ENCODE peak calls at places on chromosomes 6 and 20, in nine cellular contexts. W, R, F, M, T, X, J, K and G are unnamed samples.

GRCh38 chr6:170298688-170299087 is 7.8 kb upstream of the DLL1 start:
- DNase-seq in K (no peak), J (peak; percentile 18), W (no peak), X (no peak), T (no peak), R (no peak), F (no peak), M (no peak), G (no peak)

GRCh38 chr20:3777726-3778629 is 3.3 kb downstream of the SPEF1 start:
- DNase-seq in J (peak; percentile 24), T (no peak), F (peak; percentile 81), X (peak; percentile 77), K (peak; percentile 83), M (peak; percentile 84), R (peak; percentile 69), W (no peak), G (no peak)

GRCh38 chr6:39228111-39228971 is 934 bp downstream of the KCNK5 start:
- DNase-seq in M (no peak), W (no peak), R (no peak), K (no peak), T (no peak), J (no peak), X (peak; percentile 42), F (peak; percentile 41), G (no peak)

GRCh38 chr20:34705383-34706021 is 1.4 kb downstream of the TP53INP2 start:
- DNase-seq in W (no peak), X (no peak), J (peak; percentile 56), F (no peak), M (no peak), K (peak; percentile 51), T (peak; percentile 14), R (peak; percentile 61), G (no peak)

GRCh38 chr6:17086469-17086868 is 15.4 kb upstream of the STMND1 start:
- DNase-seq in W (peak; percentile 57), R (peak; percentile 46), J (peak; percentile 93), F (peak; percentile 59), T (no peak), X (no peak), M (no peak), K (peak; percentile 34), G (peak; percentile 50)

GRCh38 chr6:115675443-115675842 is 385.2 kb downstream of the FRK start:
- DNase-seq in K (no peak), M (no peak), W (no peak), X (no peak), T (no peak), R (no peak), J (no peak), F (no peak), G (no peak)

GRCh38 chr6:45949256-45949655 is 66.4 kb downstream of the CLIC5 start:
- DNase-seq in F (no peak), K (no peak), W (no peak), M (no peak), R (no peak), J (peak; percentile 21), T (no peak), X (no peak), G (no peak)

GRCh38 chr6:143621876-143622605 is 55.7 kb upstream of the PHACTR2 start:
- DNase-seq in X (no peak), R (no peak), K (no peak), T (no peak), J (no peak), F (no peak), M (no peak), W (no peak), G (no peak)

GRCh38 chr20:32965115-32965514 is 39.1 kb downstream of the SUN5 start:
- DNase-seq in K (no peak), X (no peak), M (no peak), R (no peak), J (no peak), F (no peak), T (no peak), W (no peak), G (no peak)

GRCh38 chr6:15413558-15414257 is 167.8 kb downstream of the JARID2 start:
- DNase-seq in T (no peak), R (no peak), M (no peak), W (no peak), J (no peak), X (no peak), K (no peak), F (no peak), G (peak; percentile 55)

GRCh38 chr20:19502169-19502568 is 255.9 kb upstream of the RIN2 start:
- DNase-seq in K (no peak), R (no peak), J (no peak), F (no peak), T (no peak), W (no peak), M (no peak), X (no peak), G (no peak)

GRCh38 chr6:142737368-142738060 is 207.5 kb downstream of the HIVEP2 start:
- DNase-seq in J (no peak), R (no peak), M (no peak), X (no peak), F (no peak), T (no peak), W (no peak), K (no peak), G (no peak)

GRCh38 chr20:50015636-50015992 is 32.8 kb downstream of the SNAI1 start:
- DNase-seq in J (no peak), F (no peak), X (no peak), R (no peak), T (no peak), M (no peak), W (no peak), K (no peak), G (no peak)

GRCh38 chr6:139592011-139592410 is 217.6 kb upstream of the CITED2 start:
- DNase-seq in K (no peak), M (no peak), T (no peak), J (no peak), W (no peak), F (no peak), X (no peak), R (no peak), G (no peak)

GRCh38 chr6:134111062-134111677 is 58.7 kb upstream of the SLC2A12 start:
- DNase-seq in W (peak; percentile 18), J (peak; percentile 77), F (peak; percentile 74), X (no peak), R (no peak), K (no peak), T (no peak), M (no peak), G (no peak)

GRCh38 chr6:140774080-140774505 is 1358.6 kb upstream of the GJE1 start:
- DNase-seq in W (peak; percentile 2), M (no peak), J (peak; percentile 64), F (no peak), T (peak; percentile 8), R (peak; percentile 44), X (no peak), K (no peak), G (peak; percentile 34)

GRCh38 chr6:21426841-21427490 is 166.6 kb upstream of the SOX4 start:
- DNase-seq in M (no peak), R (no peak), X (no peak), F (no peak), J (peak; percentile 29), T (no peak), W (no peak), K (no peak), G (no peak)

GRCh38 chr6:13814938-13815575 is 700 bp upstream of the MCUR1 start:
- DNase-seq in X (no peak), T (no peak), K (no peak), W (no peak), R (no peak), M (no peak), J (peak; percentile 33), F (no peak), G (no peak)

GRCh38 chr6:140062042-140063041 is 687.9 kb upstream of the CITED2 start:
- DNase-seq in T (no peak), K (peak; percentile 46), M (no peak), R (peak; percentile 51), W (no peak), F (no peak), X (peak; percentile 57), J (peak; percentile 66), G (peak; percentile 88)

GRCh38 chr6:130776287-130776925 is 50.8 kb upstream of the SMLR1 start:
- DNase-seq in F (no peak), W (no peak), T (peak; percentile 36), M (no peak), R (no peak), X (no peak), J (no peak), K (no peak), G (no peak)

GRCh38 chr6:130780137-130780536 is 47.1 kb upstream of the SMLR1 start:
- DNase-seq in J (no peak), R (no peak), F (no peak), M (no peak), W (no peak), T (no peak), X (no peak), K (no peak), G (no peak)

GRCh38 chr6:130781557-130781956 is 45.6 kb upstream of the SMLR1 start:
- DNase-seq in X (no peak), M (no peak), T (no peak), W (no peak), F (no peak), R (no peak), J (no peak), K (no peak), G (no peak)

GRCh38 chr6:130778946-130779657 is 48.1 kb upstream of the SMLR1 start:
- DNase-seq in F (no peak), T (no peak), X (no peak), J (peak; percentile 10), W (no peak), R (peak; percentile 23), M (no peak), K (no peak), G (peak; percentile 36)

GRCh38 chr6:130779658-130780033 is 47.6 kb upstream of the SMLR1 start:
- DNase-seq in X (no peak), J (no peak), T (no peak), K (no peak), W (no peak), R (no peak), M (no peak), F (no peak), G (no peak)
- H3K4me3 ChIP-seq in X (no peak overlapping the region), J (no peak overlapping the region), T (no peak overlapping the region), K (no peak overlapping the region), W (no peak overlapping the region), R (no peak overlapping the region), M (no peak overlapping the region), F (no peak overlapping the region), G (no peak overlapping the region)

GRCh38 chr6:7559651-7560385 is 18.3 kb downstream of the DSP start:
- DNase-seq in T (no peak), M (no peak), X (no peak), W (no peak), F (no peak), K (no peak), R (no peak), J (peak; percentile 74), G (no peak)
- H3K27me3 ChIP-seq in T (no peaks in the 10 kb centered on the region), M (peaks cover 4% of the 10 kb centered on the region), X (no peaks in the 10 kb centered on the region), W (peaks cover 8% of the 10 kb centered on the region), F (no peaks in the 10 kb centered on the region), K (peaks cover 4% of the 10 kb centered on the region), R (no peaks in the 10 kb centered on the region), J (no peaks in the 10 kb centered on the region), G (no peaks in the 10 kb centered on the region)

GRCh38 chr6:129134535-129134934 is 251.6 kb downstream of the LAMA2 start:
- DNase-seq in T (no peak), X (no peak), W (no peak), J (no peak), R (no peak), F (no peak), M (no peak), K (no peak), G (no peak)
- TF ChIP-seq CTCF in T (no peak), X (no peak), W (peak; percentile 9), J (no peak), R (no peak), F (no peak), M (no peak), K (no peak), G (no peak)

GRCh38 chr20:13563854-13564253 is 74.9 kb downstream of the TASP1 start:
- DNase-seq in J (no peak), M (no peak), K (no peak), T (no peak), X (no peak), R (no peak), F (no peak), W (no peak), G (no peak)
- H3K4me3 ChIP-seq in J (no peak overlapping the region), M (no peak overlapping the region), K (no peak overlapping the region), T (no peak overlapping the region), X (no peak overlapping the region), R (no peak overlapping the region), F (no peak overlapping the region), W (no peak overlapping the region), G (no peak overlapping the region)